ENCODE peak calls at places on chromosomes 13 and 19, in five cellular contexts. One of them, this sample, is unnamed.

GRCh38 chr13:22757530-22758120 is 423.2 kb upstream of the SGCG start:
- DNase-seq in cardiac muscle cell: peak; percentile 45
- DNase-seq in brain microvascular endothelial cell: no peak
- DNase-seq in ovary: no peak
- DNase-seq in foreskin fibroblast: peak; percentile 7
- DNase-seq in this sample: no peak

GRCh38 chr13:21347753-21348318 is 111.3 kb downstream of the ZDHHC20 start:
- DNase-seq in cardiac muscle cell: no peak
- DNase-seq in brain microvascular endothelial cell: no peak
- DNase-seq in ovary: no peak
- DNase-seq in foreskin fibroblast: no peak
- DNase-seq in this sample: no peak

GRCh38 chr19:11519138-11519537 is 9.8 kb downstream of the ECSIT start:
- DNase-seq in cardiac muscle cell: no peak
- DNase-seq in brain microvascular endothelial cell: no peak
- DNase-seq in ovary: no peak
- DNase-seq in foreskin fibroblast: no peak
- DNase-seq in this sample: no peak

GRCh38 chr19:31347828-31348314 is 1.4 kb downstream of the TSHZ3 start:
- DNase-seq in cardiac muscle cell: no peak
- DNase-seq in brain microvascular endothelial cell: no peak
- DNase-seq in ovary: peak; percentile 68
- DNase-seq in foreskin fibroblast: peak; percentile 55
- DNase-seq in this sample: no peak

GRCh38 chr13:79246575-79246949 is 159.5 kb downstream of the RBM26 start:
- DNase-seq in cardiac muscle cell: no peak
- DNase-seq in brain microvascular endothelial cell: no peak
- DNase-seq in ovary: no peak
- DNase-seq in foreskin fibroblast: no peak
- DNase-seq in this sample: no peak

GRCh38 chr19:10295305-10295846 is 5.6 kb downstream of the ICAM5 start:
- DNase-seq in cardiac muscle cell: peak; percentile 47
- DNase-seq in brain microvascular endothelial cell: no peak
- DNase-seq in ovary: no peak
- DNase-seq in foreskin fibroblast: peak; percentile 37
- DNase-seq in this sample: no peak

GRCh38 chr19:54160182-54160811 is 776 bp upstream of the LENG1 start:
- DNase-seq in cardiac muscle cell: no peak
- DNase-seq in brain microvascular endothelial cell: no peak
- DNase-seq in ovary: peak; percentile 57
- DNase-seq in foreskin fibroblast: peak; percentile 50
- DNase-seq in this sample: no peak

GRCh38 chr19:43229315-43229714 is 23.9 kb upstream of the PSG4 start:
- DNase-seq in cardiac muscle cell: no peak
- DNase-seq in brain microvascular endothelial cell: peak; percentile 25
- DNase-seq in ovary: no peak
- DNase-seq in foreskin fibroblast: peak; percentile 10
- DNase-seq in this sample: peak; percentile 4

GRCh38 chr19:1130801-1131717 is 27.3 kb downstream of the GPX4 start:
- DNase-seq in cardiac muscle cell: no peak
- DNase-seq in brain microvascular endothelial cell: no peak
- DNase-seq in ovary: no peak
- DNase-seq in foreskin fibroblast: peak; percentile 48
- DNase-seq in this sample: no peak

GRCh38 chr19:52211926-52212571 is 22.2 kb downstream of the PPP2R1A start:
- DNase-seq in cardiac muscle cell: no peak
- DNase-seq in brain microvascular endothelial cell: no peak
- DNase-seq in ovary: no peak
- DNase-seq in foreskin fibroblast: no peak
- DNase-seq in this sample: no peak

GRCh38 chr19:2542341-2543069 is 66.6 kb downstream of the GADD45B start:
- DNase-seq in cardiac muscle cell: peak; percentile 27
- DNase-seq in brain microvascular endothelial cell: peak; percentile 83
- DNase-seq in ovary: no peak
- DNase-seq in foreskin fibroblast: no peak
- DNase-seq in this sample: no peak

GRCh38 chr19:47973529-47973928 is 18.4 kb downstream of the BSPH1 start:
- DNase-seq in cardiac muscle cell: no peak
- DNase-seq in brain microvascular endothelial cell: no peak
- DNase-seq in ovary: no peak
- DNase-seq in foreskin fibroblast: no peak
- DNase-seq in this sample: no peak

DNA sequence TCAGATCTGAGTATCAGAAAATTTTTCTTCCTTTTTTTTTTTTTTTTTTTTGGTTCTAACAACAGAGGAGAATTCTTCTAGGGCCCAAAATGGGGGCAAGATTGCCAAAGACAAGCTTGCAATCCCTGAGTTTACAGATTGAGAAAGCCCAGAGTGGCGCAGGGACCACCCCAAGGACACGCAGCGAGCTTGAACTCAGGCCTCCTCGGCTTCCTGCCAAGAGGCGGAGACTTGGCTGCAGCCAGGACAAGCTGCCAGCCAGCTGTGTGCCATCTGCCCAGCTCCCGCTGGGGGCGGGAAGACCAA is 508 bp upstream of the MRPL34 start:
- DNase-seq in cardiac muscle cell: no peak
- DNase-seq in brain microvascular endothelial cell: no peak
- DNase-seq in ovary: no peak
- DNase-seq in foreskin fibroblast: no peak
- DNase-seq in this sample: no peak
- H3K4me3 ChIP-seq in cardiac muscle cell: no peak overlapping the region
- H3K4me3 ChIP-seq in brain microvascular endothelial cell: peak overlapping the region; percentile 84
- H3K4me3 ChIP-seq in ovary: peak overlapping the region; percentile 61
- H3K4me3 ChIP-seq in foreskin fibroblast: peak overlapping the region; percentile 88
- H3K4me3 ChIP-seq in this sample: peak overlapping the region; percentile 75

GRCh38 chr19:17859533-17860330 is at the start of gene RPL18A:
- DNase-seq in cardiac muscle cell: peak; percentile 99
- DNase-seq in brain microvascular endothelial cell: peak; percentile 99
- DNase-seq in ovary: peak; percentile 98
- DNase-seq in foreskin fibroblast: peak; percentile 100
- DNase-seq in this sample: peak; percentile 98
- TF ChIP-seq CTCF in cardiac muscle cell: peak; percentile 94
- TF ChIP-seq CTCF in brain microvascular endothelial cell: peak; percentile 89
- TF ChIP-seq CTCF in ovary: peak; percentile 63
- TF ChIP-seq CTCF in foreskin fibroblast: peak; percentile 79
- TF ChIP-seq CTCF in this sample: peak; percentile 91

GRCh38 chr19:18058208-18059009 is 28.3 kb downstream of the IL12RB1 start:
- DNase-seq in cardiac muscle cell: peak; percentile 86
- DNase-seq in brain microvascular endothelial cell: peak; percentile 48
- DNase-seq in ovary: peak; percentile 83
- DNase-seq in foreskin fibroblast: peak; percentile 87
- DNase-seq in this sample: no peak

GRCh38 chr19:18059902-18060301 is 26.8 kb downstream of the IL12RB1 start:
- DNase-seq in cardiac muscle cell: no peak
- DNase-seq in brain microvascular endothelial cell: no peak
- DNase-seq in ovary: no peak
- DNase-seq in foreskin fibroblast: no peak
- DNase-seq in this sample: no peak

GRCh38 chr19:18059297-18059696 is 27.4 kb downstream of the IL12RB1 start:
- DNase-seq in cardiac muscle cell: no peak
- DNase-seq in brain microvascular endothelial cell: no peak
- DNase-seq in ovary: no peak
- DNase-seq in foreskin fibroblast: no peak
- DNase-seq in this sample: no peak

GRCh38 chr19:18055967-18056366 is 30.8 kb downstream of the IL12RB1 start:
- DNase-seq in cardiac muscle cell: no peak
- DNase-seq in brain microvascular endothelial cell: no peak
- DNase-seq in ovary: no peak
- DNase-seq in foreskin fibroblast: no peak
- DNase-seq in this sample: no peak

GRCh38 chr19:18057557-18057956 is 29.2 kb downstream of the IL12RB1 start:
- DNase-seq in cardiac muscle cell: no peak
- DNase-seq in brain microvascular endothelial cell: no peak
- DNase-seq in ovary: no peak
- DNase-seq in foreskin fibroblast: peak; percentile 33
- DNase-seq in this sample: no peak
- H3K4me3 ChIP-seq in cardiac muscle cell: no peak overlapping the region
- H3K4me3 ChIP-seq in brain microvascular endothelial cell: no peak overlapping the region
- H3K4me3 ChIP-seq in ovary: no peak overlapping the region
- H3K4me3 ChIP-seq in foreskin fibroblast: no peak overlapping the region
- H3K4me3 ChIP-seq in this sample: no peak overlapping the region

GRCh38 chr19:13881692-13882418 is 4.9 kb downstream of the NANOS3 start:
- DNase-seq in cardiac muscle cell: no peak
- DNase-seq in brain microvascular endothelial cell: no peak
- DNase-seq in ovary: no peak
- DNase-seq in foreskin fibroblast: peak; percentile 85
- DNase-seq in this sample: no peak

GRCh38 chr19:13882841-13883240 is 5.9 kb downstream of the NANOS3 start:
- DNase-seq in cardiac muscle cell: no peak
- DNase-seq in brain microvascular endothelial cell: no peak
- DNase-seq in ovary: no peak
- DNase-seq in foreskin fibroblast: no peak
- DNase-seq in this sample: no peak

GRCh38 chr19:13884726-13885591 is 8.0 kb downstream of the NANOS3 start:
- DNase-seq in cardiac muscle cell: no peak
- DNase-seq in brain microvascular endothelial cell: no peak
- DNase-seq in ovary: no peak
- DNase-seq in foreskin fibroblast: no peak
- DNase-seq in this sample: no peak

GRCh38 chr19:13882419-13882795 is 5.5 kb downstream of the NANOS3 start:
- DNase-seq in cardiac muscle cell: no peak
- DNase-seq in brain microvascular endothelial cell: no peak
- DNase-seq in ovary: no peak
- DNase-seq in foreskin fibroblast: no peak
- DNase-seq in this sample: no peak

GRCh38 chr19:13883665-13884064 is 6.7 kb downstream of the NANOS3 start:
- DNase-seq in cardiac muscle cell: no peak
- DNase-seq in brain microvascular endothelial cell: no peak
- DNase-seq in ovary: no peak
- DNase-seq in foreskin fibroblast: peak; percentile 25
- DNase-seq in this sample: no peak
- TF ChIP-seq CTCF in cardiac muscle cell: peak; percentile 20
- TF ChIP-seq CTCF in brain microvascular endothelial cell: peak; percentile 48
- TF ChIP-seq CTCF in ovary: no peak
- TF ChIP-seq CTCF in foreskin fibroblast: no peak
- TF ChIP-seq CTCF in this sample: peak; percentile 36

GRCh38 chr13:100673376-100673830 is 1.2 kb downstream of the TMTC4 start:
- DNase-seq in cardiac muscle cell: peak; percentile 38
- DNase-seq in brain microvascular endothelial cell: no peak
- DNase-seq in ovary: peak; percentile 33
- DNase-seq in foreskin fibroblast: no peak
- DNase-seq in this sample: no peak
- H3K4me3 ChIP-seq in cardiac muscle cell: peak overlapping the region; percentile 74
- H3K4me3 ChIP-seq in brain microvascular endothelial cell: peak overlapping the region; percentile 74
- H3K4me3 ChIP-seq in ovary: peak overlapping the region; percentile 68
- H3K4me3 ChIP-seq in foreskin fibroblast: peak overlapping the region; percentile 41
- H3K4me3 ChIP-seq in this sample: peak overlapping the region; percentile 81

This sample was measured in AG04449.